ENCODE peak calls at places on chromosomes 6 and 20, in ten cellular contexts. C is fibroblast of villous mesenchyme; G is brain microvascular endothelial cell; T is cardiac fibroblast; M is stomach; U is PC-3; X is GM06990; D is CD8-positive, alpha-beta T cell; E is retinal pigment epithelial cell; N is left ventricle myocardium inferior. R is an unnamed sample.

GRCh38 chr6:42909835-42910234 is 6.0 kb upstream of the PTCRA start:
- DNase-seq in C (no peak), G (no peak), T (no peak), M (no peak), U (no peak), X (no peak), D (no peak), E (no peak), N (no peak), R (no peak)

GRCh38 chr6:110053395-110054240 is 75.5 kb downstream of the GPR6 start:
- DNase-seq in C (peak), G (peak), T (peak), M (no peak), U (peak), X (no peak), D (no peak), E (no peak), N (no peak), R (peak)

GRCh38 chr6:166045173-166045957 is 122.3 kb downstream of the TBXT start:
- DNase-seq in C (peak), G (no peak), T (peak), M (no peak), U (no peak), X (no peak), D (no peak), E (no peak), N (no peak), R (no peak)

GRCh38 chr6:20291764-20292227 is 79.5 kb upstream of the MBOAT1 start:
- DNase-seq in C (peak), G (peak), T (peak), M (peak), U (peak), X (no peak), D (peak), E (peak), N (peak), R (peak)

GRCh38 chr6:132797975-132798819 is at the start of gene SLC18B1:
- DNase-seq in C (no peak), G (peak), T (peak), M (peak), U (peak), X (peak), D (peak), E (no peak), N (peak), R (no peak)

GRCh38 chr6:163457637-163458561 is 43.4 kb downstream of the QKI start:
- DNase-seq in C (peak), G (peak), T (peak), M (no peak), U (peak), X (no peak), D (no peak), E (peak), N (no peak), R (peak)

GRCh38 chr20:13009682-13010406 is 1.1 kb downstream of the SPTLC3 start:
- DNase-seq in C (peak), G (peak), T (peak), M (no peak), U (peak), X (peak), D (no peak), E (peak), N (no peak), R (peak)

GRCh38 chr6:90764001-90764400 is 177.1 kb upstream of the MAP3K7 start:
- DNase-seq in C (no peak), G (no peak), T (no peak), M (no peak), U (no peak), X (no peak), D (no peak), E (peak), N (no peak), R (no peak)

GRCh38 chr6:168885741-168886140 is 367.9 kb downstream of the THBS2 start:
- DNase-seq in C (no peak), G (no peak), T (no peak), M (no peak), U (no peak), X (no peak), D (no peak), E (no peak), N (no peak), R (no peak)

GRCh38 chr6:7313505-7314165 is 636 bp upstream of the SSR1 start:
- DNase-seq in C (no peak), G (no peak), T (no peak), M (no peak), U (peak), X (no peak), D (no peak), E (no peak), N (no peak), R (no peak)

GRCh38 chr6:138724015-138724414 is 49.6 kb upstream of the CCDC28A start:
- DNase-seq in C (peak), G (peak), T (peak), M (peak), U (no peak), X (no peak), D (no peak), E (no peak), N (peak), R (peak)

GRCh38 chr6:10951675-10952282 is 64.9 kb downstream of the SYCP2L start:
- DNase-seq in C (peak), G (peak), T (peak), M (no peak), U (peak), X (no peak), D (no peak), E (peak), N (no peak), R (peak)

GRCh38 chr6:150543178-150543577 is 56.5 kb upstream of the PLEKHG1 start:
- DNase-seq in C (no peak), G (no peak), T (no peak), M (no peak), U (no peak), X (no peak), D (no peak), E (no peak), N (no peak), R (no peak)

GRCh38 chr6:130778946-130779657 is 48.1 kb upstream of the SMLR1 start:
- DNase-seq in C (peak), G (peak), T (peak), M (no peak), U (peak), X (no peak), D (no peak), E (peak), N (no peak), R (peak)

GRCh38 chr6:18507018-18507415 is 119.9 kb downstream of the RNF144B start:
- DNase-seq in C (no peak), G (no peak), T (no peak), M (no peak), U (no peak), X (no peak), D (no peak), E (no peak), N (no peak), R (no peak)

GRCh38 chr6:2738373-2738979 is 12.2 kb downstream of the MYLK4 start:
- DNase-seq in C (peak), G (peak), T (peak), M (peak), U (peak), X (no peak), D (peak), E (no peak), N (no peak), R (peak)

DNA sequence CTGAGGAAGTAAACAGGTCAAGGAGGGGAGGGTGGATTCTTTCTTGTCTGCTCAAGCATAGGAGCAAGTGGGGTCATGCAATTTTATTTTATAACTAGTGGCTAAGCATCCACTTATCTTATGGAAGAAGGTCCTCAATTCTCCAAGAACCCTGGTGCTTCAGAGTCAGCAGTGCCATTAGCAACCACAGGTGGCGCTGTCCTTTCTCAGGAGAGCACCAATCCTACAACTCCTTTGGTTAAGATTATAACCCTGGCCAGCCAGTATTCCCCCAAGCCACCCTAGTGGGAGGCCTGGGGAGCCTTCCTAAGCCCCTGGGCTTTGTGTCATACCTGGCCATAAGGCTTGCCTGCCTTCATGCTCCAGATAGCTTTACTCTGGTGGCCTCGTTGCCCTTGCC is 60.7 kb downstream of the PCSK2 start:
- DNase-seq in C (no peak), G (no peak), T (no peak), M (no peak), U (no peak), X (no peak), D (no peak), E (no peak), N (no peak), R (no peak)
- TF ChIP-seq CTCF in C (no peak), G (peak), T (peak), M (no peak), U (peak), X (peak), D (no peak), E (peak), N (no peak), R (no peak)

DNA sequence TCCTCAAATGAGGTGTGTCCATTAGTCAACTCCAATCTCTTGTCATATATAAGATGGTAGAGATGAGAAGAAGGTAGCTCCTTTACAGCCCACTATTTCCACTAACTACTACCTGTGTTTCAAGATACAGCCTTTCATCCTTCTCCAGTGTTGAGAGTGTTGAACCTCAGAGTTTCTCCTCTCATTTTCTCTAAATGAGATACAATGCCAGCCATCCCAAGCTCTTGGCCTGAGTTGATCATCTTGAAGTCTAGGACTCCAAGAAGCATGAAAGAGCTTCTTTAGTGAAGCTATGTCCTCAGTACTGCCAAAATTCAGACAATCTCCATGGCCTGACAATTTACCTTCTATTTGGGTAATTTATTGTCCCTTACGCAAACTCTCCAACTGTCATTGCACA is 548 bp upstream of the HLA-DRA start:
- DNase-seq in C (no peak), G (no peak), T (no peak), M (no peak), U (no peak), X (no peak), D (no peak), E (no peak), N (no peak), R (no peak)
- H3K4me3 ChIP-seq in C (no peak), G (no peak), T (no peak), M (no peak), U (no peak), X (peak), D (no peak), E (no peak), N (no peak), R (no peak)

GRCh38 chr20:41364967-41365765 is 1.5 kb downstream of the EMILIN3 start:
- DNase-seq in C (no peak), G (no peak), T (no peak), M (no peak), U (no peak), X (no peak), D (no peak), E (no peak), N (no peak), R (no peak)

GRCh38 chr20:41365785-41366545 is 653 bp downstream of the EMILIN3 start:
- DNase-seq in C (no peak), G (no peak), T (no peak), M (no peak), U (no peak), X (no peak), D (no peak), E (no peak), N (no peak), R (no peak)

GRCh38 chr20:41363601-41364000 is 3.0 kb downstream of the EMILIN3 start:
- DNase-seq in C (no peak), G (no peak), T (no peak), M (no peak), U (no peak), X (no peak), D (no peak), E (no peak), N (no peak), R (no peak)

GRCh38 chr20:41362748-41363140 is 3.9 kb downstream of the EMILIN3 start:
- DNase-seq in C (no peak), G (no peak), T (no peak), M (no peak), U (no peak), X (no peak), D (no peak), E (no peak), N (no peak), R (no peak)

GRCh38 chr20:41364236-41364855 is 2.3 kb downstream of the EMILIN3 start:
- DNase-seq in C (no peak), G (no peak), T (no peak), M (no peak), U (no peak), X (no peak), D (no peak), E (no peak), N (no peak), R (no peak)
- TF ChIP-seq CTCF in C (no peak), G (peak), T (peak), M (no peak), U (no peak), X (no peak), D (no peak), E (peak), N (no peak), R (no peak)

GRCh38 chr6:127592964-127593363 is 16.0 kb downstream of the C6orf58 start:
- DNase-seq in C (no peak), G (no peak), T (no peak), M (no peak), U (no peak), X (no peak), D (no peak), E (no peak), N (no peak), R (no peak)
- H3K4me3 ChIP-seq in C (peak), G (no peak), T (no peak), M (no peak), U (no peak), X (no peak), D (no peak), E (no peak), N (no peak), R (no peak)

GRCh38 chr6:158383057-158383456 is 70.8 kb downstream of the TULP4 start:
- DNase-seq in C (no peak), G (no peak), T (no peak), M (no peak), U (no peak), X (no peak), D (no peak), E (no peak), N (no peak), R (no peak)

GRCh38 chr6:158381214-158381613 is 68.9 kb downstream of the TULP4 start:
- DNase-seq in C (peak), G (no peak), T (no peak), M (no peak), U (peak), X (no peak), D (no peak), E (peak), N (no peak), R (no peak)

GRCh38 chr6:158382491-158382890 is 70.2 kb downstream of the TULP4 start:
- DNase-seq in C (no peak), G (no peak), T (no peak), M (no peak), U (no peak), X (no peak), D (no peak), E (no peak), N (no peak), R (no peak)

GRCh38 chr6:158384671-158385110 is 72.4 kb downstream of the TULP4 start:
- DNase-seq in C (no peak), G (no peak), T (no peak), M (no peak), U (no peak), X (no peak), D (no peak), E (peak), N (no peak), R (no peak)

GRCh38 chr6:158383542-158383941 is 71.3 kb downstream of the TULP4 start:
- DNase-seq in C (no peak), G (no peak), T (no peak), M (no peak), U (no peak), X (no peak), D (no peak), E (no peak), N (no peak), R (no peak)
- TF ChIP-seq CTCF in C (no peak), G (no peak), T (no peak), M (no peak), U (no peak), X (no peak), D (no peak), E (no peak), N (no peak), R (no peak)

DNA sequence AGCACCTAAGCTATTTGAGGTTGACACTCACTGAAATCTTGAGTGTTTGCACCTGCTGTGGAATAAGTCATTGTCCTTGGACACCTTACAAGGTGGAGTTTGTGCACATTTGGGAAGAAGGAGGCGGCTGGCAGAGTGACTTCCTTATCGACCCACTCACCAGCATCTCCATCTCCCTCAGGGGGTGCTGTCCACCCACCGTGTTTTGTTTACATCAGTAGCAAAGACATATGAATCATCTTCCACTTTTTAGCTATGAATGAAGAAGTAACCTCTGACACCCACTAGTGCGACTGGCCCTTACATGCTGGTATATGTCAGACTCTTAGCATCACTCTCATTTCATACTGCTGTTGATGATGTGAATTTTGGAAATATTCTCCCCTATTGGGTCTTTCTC is 119.5 kb upstream of the SGK1 start:
- DNase-seq in C (peak), G (peak), T (peak), M (no peak), U (peak), X (peak), D (peak), E (no peak), N (no peak), R (no peak)
- H3K4me3 ChIP-seq in C (no peak), G (no peak), T (no peak), M (no peak), U (no peak), X (no peak), D (no peak), E (no peak), N (no peak), R (no peak)

GRCh38 chr20:49711331-49711987 is 2.2 kb downstream of the B4GALT5 start:
- DNase-seq in C (no peak), G (no peak), T (no peak), M (no peak), U (no peak), X (no peak), D (no peak), E (no peak), N (no peak), R (no peak)

GRCh38 chr20:49712118-49712517 is 1.6 kb downstream of the B4GALT5 start:
- DNase-seq in C (no peak), G (no peak), T (no peak), M (no peak), U (no peak), X (no peak), D (no peak), E (no peak), N (no peak), R (no peak)

GRCh38 chr20:49715466-49715865 is 1.8 kb upstream of the B4GALT5 start:
- DNase-seq in C (no peak), G (no peak), T (no peak), M (no peak), U (no peak), X (no peak), D (no peak), E (no peak), N (no peak), R (no peak)

GRCh38 chr20:49713779-49714712 is at the start of gene B4GALT5:
- DNase-seq in C (peak), G (peak), T (peak), M (peak), U (peak), X (peak), D (peak), E (peak), N (peak), R (peak)

GRCh38 chr20:49712918-49713778 is 530 bp downstream of the B4GALT5 start:
- DNase-seq in C (no peak), G (no peak), T (peak), M (peak), U (no peak), X (peak), D (peak), E (no peak), N (peak), R (no peak)
- TF ChIP-seq CTCF in C (no peak), G (no peak), T (no peak), M (no peak), U (no peak), X (no peak), D (no peak), E (no peak), N (peak), R (no peak)

GRCh38 chr6:35047265-35048011 is 93.7 kb downstream of the TCP11 start:
- DNase-seq in C (peak), G (peak), T (peak), M (no peak), U (no peak), X (no peak), D (no peak), E (peak), N (no peak), R (peak)

GRCh38 chr6:35046098-35046497 is 95.0 kb downstream of the TCP11 start:
- DNase-seq in C (no peak), G (no peak), T (no peak), M (no peak), U (no peak), X (no peak), D (no peak), E (no peak), N (no peak), R (no peak)

GRCh38 chr6:35048631-35049083 is 92.5 kb downstream of the TCP11 start:
- DNase-seq in C (peak), G (no peak), T (peak), M (no peak), U (no peak), X (peak), D (peak), E (peak), N (no peak), R (peak)

GRCh38 chr6:35048031-35048613 is 93.0 kb downstream of the TCP11 start:
- DNase-seq in C (no peak), G (no peak), T (no peak), M (no peak), U (no peak), X (no peak), D (no peak), E (no peak), N (no peak), R (no peak)

DNA sequence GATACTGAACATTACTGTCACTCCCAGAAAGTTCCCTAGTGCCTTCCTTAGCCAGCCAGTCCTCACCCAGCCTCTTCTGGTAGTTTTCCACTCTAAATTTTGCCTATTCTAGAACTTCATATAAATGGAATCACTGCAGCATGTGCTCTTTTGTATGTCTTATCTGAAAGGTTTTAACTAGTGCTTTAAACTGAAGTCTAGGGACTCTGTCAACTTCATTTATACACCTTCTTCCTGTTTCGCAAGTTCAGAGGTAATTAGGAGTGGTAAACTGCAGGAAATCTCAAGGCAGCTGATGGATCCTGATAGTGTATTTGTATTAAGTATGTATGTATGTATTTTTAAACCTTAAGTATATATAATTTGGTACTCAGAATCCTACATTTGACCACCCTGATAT is 94.3 kb downstream of the TCP11 start:
- DNase-seq in C (peak), G (no peak), T (no peak), M (no peak), U (no peak), X (no peak), D (no peak), E (no peak), N (no peak), R (no peak)
- H3K4me3 ChIP-seq in C (no peak), G (no peak), T (no peak), M (no peak), U (no peak), X (no peak), D (no peak), E (no peak), N (peak), R (no peak)